ENCODE peak calls at places on chromosomes 11 and 22, in five cellular contexts. U is K562, Z is heart right ventricle, Q is nephron progenitor cell, C is endothelial cell of umbilical vein. T is an unnamed sample.

GRCh38 chr11:4181780-4182721 is 87.5 kb downstream of the RRM1 start:
- DNase-seq in Q (peak), C (peak), U (peak), Z (peak), T (peak)

GRCh38 chr11:75188671-75189070 is 37.8 kb downstream of the SLCO2B1 start:
- DNase-seq in Q (no peak), U (no peak), C (no peak), Z (no peak), T (no peak)

GRCh38 chr11:70159612-70160570 is 43.2 kb upstream of the FADD start:
- DNase-seq in Z (no peak), Q (no peak), U (no peak), C (peak), T (no peak)

GRCh38 chr11:120622189-120622912 is 110.8 kb downstream of the GRIK4 start:
- DNase-seq in U (peak), Z (no peak), C (no peak), Q (no peak), T (no peak)

GRCh38 chr11:36622431-36623136 is 24.5 kb upstream of the RAG2 start:
- DNase-seq in C (peak), U (peak), Q (no peak), Z (no peak), T (no peak)

GRCh38 chr22:47618180-47618579 is 855.7 kb downstream of the TBC1D22A start:
- DNase-seq in Z (no peak), C (no peak), U (no peak), Q (peak), T (peak)

GRCh38 chr11:65260302-65260701 is 1.5 kb upstream of the POLA2 start:
- DNase-seq in C (no peak), Q (no peak), Z (no peak), U (no peak), T (no peak)

GRCh38 chr11:69251639-69252493 is 42.1 kb upstream of the MYEOV start:
- DNase-seq in U (peak), Z (no peak), C (no peak), Q (no peak), T (no peak)

GRCh38 chr11:10373340-10373739 is 68.5 kb downstream of the ADM start:
- DNase-seq in C (no peak), U (no peak), Z (no peak), Q (no peak), T (no peak)

GRCh38 chr11:25902476-25902875 is 429.5 kb upstream of the ANO3 start:
- DNase-seq in U (no peak), Z (no peak), C (no peak), Q (no peak), T (no peak)

GRCh38 chr11:45921561-45922424 is 663 bp upstream of the LARGE2 start:
- DNase-seq in Q (peak), U (no peak), C (no peak), Z (no peak), T (peak)

GRCh38 chr11:118166641-118167040 is 9.8 kb downstream of the SCN2B start:
- DNase-seq in U (no peak), C (no peak), Z (no peak), Q (no peak), T (no peak)

GRCh38 chr22:50599816-50600454 is 658 bp upstream of the MAPK8IP2 start:
- DNase-seq in Q (peak), Z (peak), U (peak), C (peak), T (peak)

GRCh38 chr11:44338721-44339529 is 29.0 kb upstream of the ALX4 start:
- DNase-seq in U (no peak), Z (no peak), C (no peak), Q (no peak), T (no peak)

GRCh38 chr11:47716692-47717091 is 1.5 kb upstream of the AGBL2 start:
- DNase-seq in Z (no peak), Q (no peak), C (no peak), U (no peak), T (no peak)

GRCh38 chr11:119728226-119728626 is 774 bp downstream of the NECTIN1 start:
- DNase-seq in U (no peak), Z (no peak), Q (no peak), C (peak), T (peak)

GRCh38 chr11:59185412-59185811 is 13.5 kb downstream of the DTX4 start:
- DNase-seq in C (no peak), Z (no peak), U (no peak), Q (no peak), T (no peak)

GRCh38 chr11:50098186-50098725 is 65.6 kb downstream of the OR4C45 start:
- DNase-seq in Q (no peak), Z (no peak), U (no peak), C (no peak), T (no peak)

GRCh38 chr11:60910281-60910687 is 3.7 kb upstream of the TMEM109 start:
- DNase-seq in C (no peak), Z (no peak), U (no peak), Q (no peak), T (no peak)

GRCh38 chr11:40716344-40717178 is 742.9 kb downstream of the LRRC4C start:
- DNase-seq in C (no peak), U (no peak), Q (no peak), Z (no peak), T (no peak)

GRCh38 chr11:46250071-46251052 is 27.1 kb upstream of the CREB3L1 start:
- DNase-seq in C (no peak), Z (no peak), U (no peak), Q (no peak), T (no peak)

GRCh38 chr11:9574806-9575530 is 1.5 kb downstream of the WEE1 start:
- DNase-seq in U (peak), Q (peak), Z (peak), C (peak), T (peak)

GRCh38 chr11:18012314-18012905 is 437 bp downstream of the SERGEF start:
- DNase-seq in U (peak), Z (peak), C (peak), Q (no peak), T (peak)

GRCh38 chr11:72787262-72788104 is 6.4 kb downstream of the STARD10 start:
- DNase-seq in U (peak), Q (no peak), Z (no peak), C (no peak), T (no peak)
- TF ChIP-seq CTCF in U (peak), Q (no peak), Z (no peak), C (no peak), T (no peak)

GRCh38 chr22:29727248-29727551 is 7.4 kb downstream of the CABP7 start:
- DNase-seq in U (peak), Q (peak), Z (peak), C (peak), T (peak)
- TF ChIP-seq CTCF in U (peak), Q (peak), Z (no peak), C (no peak), T (no peak)

GRCh38 chr11:33835143-33835878 is 56.6 kb downstream of the LMO2 start:
- DNase-seq in C (peak), Z (no peak), U (no peak), Q (no peak), T (no peak)
- TF ChIP-seq CTCF in C (no peak), Z (no peak), U (peak), Q (no peak), T (peak)

GRCh38 chr11:67247946-67248550 is 18.2 kb upstream of the GRK2 start:
- DNase-seq in C (no peak), Z (no peak), U (no peak), Q (no peak), T (no peak)

GRCh38 chr11:67248653-67249052 is 17.6 kb upstream of the GRK2 start:
- DNase-seq in Z (peak), C (no peak), Q (no peak), U (no peak), T (no peak)

GRCh38 chr11:67251841-67252240 is 14.4 kb upstream of the GRK2 start:
- DNase-seq in Q (no peak), C (no peak), Z (no peak), U (no peak), T (no peak)

GRCh38 chr11:67252831-67253239 is 13.4 kb upstream of the GRK2 start:
- DNase-seq in U (no peak), Q (no peak), C (peak), Z (no peak), T (no peak)

DNA sequence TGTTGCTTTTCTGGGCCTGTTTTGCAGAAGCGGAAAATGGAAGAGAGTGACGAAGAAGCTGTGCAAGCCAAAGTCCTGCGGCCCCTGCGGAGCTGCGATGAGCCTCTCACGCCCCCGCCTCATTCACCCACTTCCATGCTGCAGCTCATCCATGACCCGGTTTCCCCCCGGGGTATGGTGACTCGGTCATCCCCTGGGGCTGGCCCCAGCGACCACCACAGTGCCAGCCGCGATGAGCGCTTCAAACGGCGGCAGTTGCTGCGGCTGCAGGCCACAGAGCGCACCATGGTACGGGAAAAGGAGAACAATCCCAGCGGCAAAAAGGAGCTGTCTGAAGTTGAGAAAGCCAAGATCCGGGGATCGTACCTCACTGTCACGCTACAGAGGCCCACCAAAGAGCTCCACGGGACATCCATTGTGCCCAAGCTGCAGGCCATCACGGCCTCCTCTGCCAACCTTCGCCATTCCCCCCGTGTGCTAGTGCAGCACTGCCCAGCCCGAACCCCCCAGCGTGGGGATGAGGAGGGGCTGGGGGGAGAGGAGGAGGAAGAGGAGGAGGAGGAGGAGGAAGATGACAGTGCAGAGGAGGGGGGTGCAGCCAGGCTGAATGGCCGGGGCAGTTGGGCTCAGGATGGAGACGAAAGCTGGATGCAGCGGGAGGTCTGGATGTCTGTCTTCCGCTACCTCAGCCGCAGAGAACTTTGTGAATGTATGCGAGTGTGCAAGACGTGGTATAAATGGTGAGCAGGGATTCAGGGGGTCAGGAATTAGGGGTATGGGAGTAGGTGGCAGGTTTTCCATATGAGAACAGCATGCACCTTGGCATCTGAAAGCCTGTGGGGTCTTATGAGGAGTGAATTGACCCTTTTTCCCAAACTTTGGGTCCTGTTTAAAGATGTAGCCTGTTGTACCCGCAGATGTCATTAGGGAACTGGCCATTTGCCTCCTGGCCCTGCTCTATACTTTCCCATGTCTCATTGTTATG is 15.9 kb upstream of the GRK2 start:
- DNase-seq in Z (no peak), C (no peak), Q (no peak), U (no peak), T (no peak)
- TF ChIP-seq CTCF in Z (no peak), C (no peak), Q (no peak), U (no peak), T (no peak)

GRCh38 chr22:22143448-22143847 is 101.1 kb upstream of the VPREB1 start:
- DNase-seq in Q (no peak), C (no peak), U (no peak), Z (no peak), T (no peak)

GRCh38 chr22:22148905-22149304 is 95.7 kb upstream of the VPREB1 start:
- DNase-seq in Z (no peak), C (no peak), U (no peak), Q (no peak), T (no peak)

GRCh38 chr22:22141031-22141430 is 103.6 kb upstream of the VPREB1 start:
- DNase-seq in Z (no peak), C (no peak), Q (no peak), U (no peak), T (no peak)

GRCh38 chr22:22141771-22142591 is 102.6 kb upstream of the VPREB1 start:
- DNase-seq in Q (no peak), U (no peak), Z (no peak), C (no peak), T (no peak)

DNA sequence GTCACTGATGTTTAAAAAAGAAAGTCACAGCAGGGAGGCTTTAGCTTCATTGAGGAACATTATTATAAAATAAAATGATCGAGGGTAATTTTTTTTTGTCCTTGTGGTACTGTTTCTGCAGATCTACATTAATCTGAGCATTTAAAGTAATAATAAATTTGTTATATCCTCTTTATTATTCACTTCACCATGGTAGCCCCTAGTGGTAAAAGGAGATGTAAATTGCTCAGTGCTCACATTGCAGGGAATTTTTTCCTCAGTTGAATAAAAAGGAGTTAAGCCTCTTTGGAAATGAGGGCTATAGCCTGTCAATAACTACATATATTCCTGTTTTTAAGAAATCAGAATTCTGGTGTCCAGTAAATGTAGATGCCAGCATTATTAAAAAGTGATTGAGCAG is 99.7 kb upstream of the VPREB1 start:
- DNase-seq in C (no peak), Q (no peak), U (no peak), Z (no peak), T (no peak)
- TF ChIP-seq CTCF in C (no peak), Q (no peak), U (no peak), Z (no peak), T (no peak)

GRCh38 chr11:113275602-113276001 is 38.8 kb upstream of the TTC12 start:
- DNase-seq in C (no peak), Z (no peak), Q (no peak), U (no peak), T (no peak)

GRCh38 chr11:113273720-113274119 is 40.7 kb upstream of the TTC12 start:
- DNase-seq in Q (no peak), U (no peak), C (no peak), Z (no peak), T (no peak)

GRCh38 chr11:113272927-113273615 is 41.3 kb upstream of the TTC12 start:
- DNase-seq in Z (no peak), C (no peak), Q (peak), U (no peak), T (no peak)

GRCh38 chr11:113272281-113272680 is 42.1 kb upstream of the TTC12 start:
- DNase-seq in Z (no peak), C (no peak), Q (no peak), U (no peak), T (no peak)

GRCh38 chr11:113274708-113275582 is 39.4 kb upstream of the TTC12 start:
- DNase-seq in C (no peak), Q (peak), U (no peak), Z (no peak), T (no peak)
- TF ChIP-seq CTCF in C (no peak), Q (no peak), U (peak), Z (no peak), T (no peak)

DNA sequence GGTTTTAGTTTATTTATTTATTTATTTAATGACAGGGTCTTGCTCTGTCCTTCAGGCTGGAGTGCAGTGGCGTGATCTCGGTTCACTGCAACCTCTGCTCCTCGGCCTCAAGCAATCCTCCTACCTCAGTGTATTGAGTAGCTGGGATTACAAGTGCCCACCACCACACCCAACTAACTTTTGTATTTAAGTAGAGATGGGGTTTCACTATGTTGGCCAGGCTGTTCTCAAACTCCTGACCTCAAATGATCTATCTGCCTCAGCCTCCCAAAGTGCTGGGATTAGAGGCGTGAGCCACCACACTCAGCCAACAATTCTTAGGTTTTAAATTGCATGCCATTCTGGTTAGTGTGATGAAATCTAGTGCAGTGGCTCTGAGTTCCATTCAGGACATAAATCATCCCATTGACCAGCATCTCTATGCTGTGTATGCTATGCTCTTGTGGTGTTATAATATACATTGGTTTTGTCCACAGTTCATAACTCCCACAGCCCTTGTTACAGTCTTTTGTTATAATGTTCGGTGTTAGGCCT is 28.5 kb downstream of the ZNF280B start:
- DNase-seq in Z (no peak), U (peak), C (no peak), Q (no peak), T (no peak)
- TF ChIP-seq CTCF in Z (no peak), U (no peak), C (no peak), Q (no peak), T (no peak)